ENCODE peak calls at places on chromosomes 2 and 18, in six cellular contexts. R is GM23248, I is gastrocnemius medialis, H is neural progenitor cell, C is stomach, Z is adrenal gland. F is an unnamed sample.
A peak's percentile ranks its signal among the peaks of the same experiment; 100 is the strongest.

GRCh38 chr2:72414108-72414507 is 266.4 kb upstream of the CYP26B1 start:
- DNase-seq in R (peak; percentile 80), I (no peak), H (no peak), C (no peak), Z (no peak), F (no peak)

GRCh38 chr2:20071397-20072383 is 20.3 kb upstream of the LAPTM4A start:
- DNase-seq in R (peak; percentile 95), I (no peak), H (peak; percentile 43), C (no peak), Z (peak; percentile 56), F (peak; percentile 82)

GRCh38 chr18:77079088-77079487 is 53.5 kb downstream of the MBP start:
- DNase-seq in R (no peak), I (no peak), H (no peak), C (no peak), Z (no peak), F (no peak)

GRCh38 chr2:191869178-191869577 is 22.3 kb upstream of the CAVIN2 start:
- DNase-seq in R (peak; percentile 27), I (no peak), H (peak; percentile 86), C (no peak), Z (peak; percentile 37), F (no peak)

GRCh38 chr2:184336688-184337087 is 261.6 kb upstream of the ZNF804A start:
- DNase-seq in R (no peak), I (no peak), H (no peak), C (no peak), Z (no peak), F (no peak)

GRCh38 chr2:168025487-168026203 is 221.8 kb downstream of the STK39 start:
- DNase-seq in R (no peak), I (no peak), H (no peak), C (no peak), Z (no peak), F (no peak)

GRCh38 chr2:83331810-83332209 is 1127.3 kb downstream of the SUCLG1 start:
- DNase-seq in R (no peak), I (no peak), H (no peak), C (no peak), Z (no peak), F (no peak)

GRCh38 chr2:111919362-111919761 is 21.0 kb downstream of the MERTK start:
- DNase-seq in R (peak; percentile 21), I (no peak), H (peak; percentile 31), C (no peak), Z (no peak), F (no peak)

GRCh38 chr2:48510329-48510728 is 19.6 kb upstream of the STON1 start:
- DNase-seq in R (peak; percentile 76), I (no peak), H (no peak), C (no peak), Z (no peak), F (no peak)

GRCh38 chr2:73938761-73939352 is 12.2 kb downstream of the DGUOK start:
- DNase-seq in R (peak; percentile 80), I (no peak), H (no peak), C (no peak), Z (no peak), F (no peak)

DNA sequence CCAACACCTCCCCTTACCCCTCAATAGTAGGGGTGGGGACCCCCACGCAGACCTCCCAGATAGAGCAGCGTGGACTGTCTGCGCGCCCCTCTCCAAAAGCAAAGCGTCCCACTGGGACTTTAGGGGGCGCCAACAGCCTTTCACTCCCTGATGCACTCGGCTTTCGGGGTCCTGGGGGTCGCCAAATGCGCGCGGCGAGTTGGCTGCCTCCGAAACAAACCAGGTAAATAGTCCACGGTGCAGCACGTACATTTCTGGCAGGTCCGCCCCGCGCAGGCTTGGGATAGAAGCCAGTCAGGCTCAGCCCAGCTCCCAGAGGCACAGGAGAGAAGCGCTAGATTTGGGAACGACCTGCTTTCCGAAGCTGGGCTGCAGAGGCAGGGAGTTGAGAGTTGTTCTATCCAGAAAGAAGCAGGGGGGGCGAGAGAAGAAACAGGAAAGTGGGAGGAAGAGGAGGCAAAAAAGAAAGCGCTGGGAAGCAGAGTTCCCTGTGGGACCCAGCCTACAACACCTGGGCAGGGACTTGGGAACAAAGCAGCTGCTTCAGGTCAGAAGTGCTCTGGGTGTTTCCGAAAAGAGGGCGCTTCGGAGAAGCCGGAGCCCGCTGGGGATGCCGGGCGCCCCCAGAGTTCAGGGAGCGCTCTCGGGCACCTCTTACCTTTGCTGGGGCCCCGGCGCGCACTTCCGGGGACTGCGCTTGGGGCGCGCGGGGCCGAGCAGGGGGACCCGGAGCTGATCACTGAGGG is 544 bp downstream of the EVA1A start:
- DNase-seq in R (peak; percentile 63), I (no peak), H (peak; percentile 60), C (no peak), Z (no peak), F (no peak)
- H3K4me3 ChIP-seq in R (peak overlapping the region; percentile 88), I (peak overlapping the region; percentile 56), H (peak overlapping the region; percentile 77), C (peak overlapping the region; percentile 48), Z (no peak overlapping the region), F (peak overlapping the region; percentile 80)

GRCh38 chr2:219245899-219246230 is 586 bp downstream of the STK16 start:
- DNase-seq in R (peak; percentile 49), I (no peak), H (no peak), C (no peak), Z (no peak), F (no peak)

GRCh38 chr2:219246559-219246958 is 1.3 kb downstream of the STK16 start:
- DNase-seq in R (no peak), I (no peak), H (no peak), C (no peak), Z (no peak), F (no peak)

GRCh38 chr2:219249203-219249980 is 3.7 kb upstream of the TUBA4B start:
- DNase-seq in R (peak; percentile 92), I (peak; percentile 69), H (no peak), C (peak; percentile 94), Z (peak; percentile 88), F (peak; percentile 52)

GRCh38 chr2:219248845-219249202 is 3.5 kb downstream of the STK16 start:
- DNase-seq in R (peak; percentile 24), I (no peak), H (no peak), C (no peak), Z (no peak), F (no peak)

DNA sequence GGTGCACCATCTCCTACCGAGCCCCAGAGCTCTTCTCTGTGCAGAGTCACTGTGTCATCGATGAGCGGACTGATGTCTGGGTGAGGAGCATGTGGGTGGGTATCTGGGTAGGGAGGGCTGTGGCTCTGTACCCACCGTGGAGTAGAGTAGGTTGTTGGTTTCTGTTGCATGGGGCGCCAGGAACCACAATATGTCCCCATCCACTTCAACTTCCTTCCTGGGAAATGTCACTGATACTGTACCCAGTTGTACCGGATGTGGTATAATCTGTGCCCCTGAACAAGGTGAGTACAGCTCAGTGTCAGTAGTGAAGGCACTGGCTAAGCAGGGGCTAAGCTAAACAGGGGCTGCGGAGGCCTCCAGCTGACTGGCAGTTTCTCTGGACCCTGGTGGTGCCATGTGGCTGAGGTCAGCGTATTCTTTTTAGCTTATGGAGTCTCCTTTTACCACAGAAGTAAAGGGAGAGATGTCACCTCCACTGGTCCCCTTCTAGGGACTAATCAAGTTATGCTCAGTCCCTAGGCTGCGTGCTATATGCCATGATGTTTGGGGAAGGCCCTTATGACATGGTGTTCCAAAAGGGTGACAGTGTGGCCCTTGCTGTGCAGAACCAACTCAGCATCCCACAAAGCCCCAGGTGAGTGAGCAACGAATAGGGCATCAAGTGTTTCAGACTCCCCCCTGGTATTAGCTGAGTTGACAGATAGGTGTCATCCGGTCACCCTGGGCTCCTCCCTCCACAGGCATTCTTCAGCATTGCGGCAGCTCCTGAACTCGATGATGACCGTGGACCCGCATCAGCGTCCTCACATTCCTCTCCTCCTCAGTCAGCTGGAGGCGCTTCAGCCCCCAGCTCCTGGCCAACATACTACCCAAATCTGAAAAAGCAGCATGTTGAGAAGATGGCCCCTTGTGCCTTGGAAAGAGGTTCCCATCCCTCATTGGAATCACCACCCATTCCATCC is 2.7 kb downstream of the STK16 start:
- DNase-seq in R (no peak), I (no peak), H (no peak), C (peak; percentile 31), Z (no peak), F (no peak)
- H3K4me1 ChIP-seq in R (peaks cover 49% of the 10 kb centered on the region), I (peaks cover 66% of the 10 kb centered on the region), H (no peaks in the 10 kb centered on the region), C (peaks cover 86% of the 10 kb centered on the region), Z (peaks cover 33% of the 10 kb centered on the region), F (peaks cover 31% of the 10 kb centered on the region)

GRCh38 chr2:66428986-66429612 is 5.8 kb upstream of the MEIS1 start:
- DNase-seq in R (peak; percentile 79), I (no peak), H (peak; percentile 85), C (no peak), Z (peak; percentile 35), F (peak; percentile 49)
- H3K27me3 ChIP-seq in R (peaks cover 21% of the 10 kb centered on the region), I (peaks cover 33% of the 10 kb centered on the region), H (peaks cover 85% of the 10 kb centered on the region), C (peaks cover 39% of the 10 kb centered on the region), Z (no peaks in the 10 kb centered on the region), F (peaks cover 32% of the 10 kb centered on the region)

GRCh38 chr2:174013310-174013751 is 48.2 kb upstream of the SP3 start:
- DNase-seq in R (peak; percentile 61), I (no peak), H (peak; percentile 31), C (no peak), Z (peak; percentile 44), F (no peak)
- H3K4me3 ChIP-seq in R (peak overlapping the region; percentile 66), I (peak overlapping the region; percentile 48), H (peak overlapping the region; percentile 28), C (peak overlapping the region; percentile 39), Z (no peak overlapping the region), F (peak overlapping the region; percentile 32)

GRCh38 chr2:8472545-8473361 is 209.1 kb upstream of the ID2 start:
- DNase-seq in R (no peak), I (no peak), H (no peak), C (no peak), Z (no peak), F (no peak)

GRCh38 chr2:8465560-8465959 is 216.3 kb upstream of the ID2 start:
- DNase-seq in R (no peak), I (no peak), H (no peak), C (no peak), Z (no peak), F (no peak)

GRCh38 chr2:8475349-8476045 is 206.4 kb upstream of the ID2 start:
- DNase-seq in R (no peak), I (no peak), H (peak; percentile 45), C (no peak), Z (no peak), F (no peak)

DNA sequence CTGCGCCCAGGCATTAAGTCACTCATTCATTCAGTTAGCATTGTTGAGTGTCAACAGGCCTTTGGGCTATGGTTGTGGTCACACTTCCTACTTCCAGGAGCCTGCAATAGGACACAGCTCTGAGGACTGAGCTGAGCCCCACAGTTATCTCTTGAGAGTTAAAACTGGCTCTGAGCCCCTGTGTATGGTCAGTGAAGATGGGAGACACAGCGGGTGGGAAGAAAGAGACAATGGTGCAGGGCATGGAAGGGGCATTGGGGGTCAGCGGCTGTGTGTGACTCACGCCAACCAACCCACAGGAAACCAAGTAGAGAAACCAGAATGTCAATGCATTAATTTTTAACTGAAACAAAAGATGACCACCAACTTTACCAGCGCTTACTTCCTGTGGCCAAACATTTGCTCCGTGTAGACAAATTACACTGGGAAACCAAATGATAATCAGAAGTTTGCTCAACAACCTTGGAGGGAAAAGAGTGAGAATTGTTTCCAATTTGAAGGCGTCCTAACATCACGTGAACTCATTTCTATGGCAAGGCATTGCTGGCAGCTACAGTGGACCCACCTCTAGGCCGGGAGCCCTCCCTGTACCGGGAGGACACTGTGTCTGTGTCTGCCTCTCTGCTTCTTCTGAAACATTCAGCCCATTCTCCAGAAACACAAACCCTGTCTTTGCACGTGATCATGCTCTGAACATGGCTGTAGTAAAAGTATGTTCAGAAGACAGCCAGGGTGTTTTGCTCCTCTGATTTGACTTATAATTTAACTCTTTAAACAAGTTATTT is 212.0 kb upstream of the ID2 start:
- DNase-seq in R (no peak), I (no peak), H (no peak), C (no peak), Z (no peak), F (no peak)
- H3K4me1 ChIP-seq in R (no peaks in the 10 kb centered on the region), I (no peaks in the 10 kb centered on the region), H (no peaks in the 10 kb centered on the region), C (peaks cover 26% of the 10 kb centered on the region), Z (no peaks in the 10 kb centered on the region), F (peaks cover 11% of the 10 kb centered on the region)